ENCODE peak calls at places on chromosomes 2 and 18, in seven cellular contexts. C is kidney epithelial cell, S is WTC11, Y is mesothelial cell of epicardium, B is PC-3, I is osteoblast, W is right atrium auricular region. P is an unnamed sample.

GRCh38 chr2:202072737-202073396 is at the start of gene KIAA2012:
- DNase-seq in Y (no peak), W (no peak), I (no peak), B (no peak), C (peak; percentile 18), S (peak; percentile 30), P (no peak)

GRCh38 chr2:29576231-29576630 is 345.2 kb downstream of the ALK start:
- DNase-seq in W (no peak), B (no peak), C (no peak), Y (no peak), S (no peak), I (no peak), P (no peak)

GRCh38 chr2:95319481-95320343 is 22.6 kb downstream of the KCNIP3 start:
- DNase-seq in C (no peak), B (no peak), W (no peak), Y (no peak), S (no peak), I (no peak), P (no peak)

GRCh38 chr18:2310824-2311349 is 260.4 kb downstream of the METTL4 start:
- DNase-seq in W (no peak), S (peak; percentile 11), B (no peak), C (no peak), I (no peak), Y (no peak), P (no peak)

GRCh38 chr2:71136174-71136573 is 5.7 kb downstream of the MPHOSPH10 start:
- DNase-seq in W (no peak), I (no peak), Y (no peak), S (no peak), C (no peak), B (no peak), P (no peak)

GRCh38 chr2:45813003-45813601 is 161.6 kb downstream of the PRKCE start:
- DNase-seq in C (no peak), B (no peak), Y (no peak), I (no peak), W (no peak), S (no peak), P (no peak)

GRCh38 chr18:71374294-71374693 is 1085.4 kb downstream of the SOCS6 start:
- DNase-seq in C (no peak), W (no peak), I (no peak), Y (no peak), B (no peak), S (no peak), P (no peak)

GRCh38 chr2:35428548-35428947 is 927.0 kb upstream of the CRIM1 start:
- DNase-seq in I (no peak), B (peak; percentile 48), W (no peak), S (peak; percentile 78), C (no peak), Y (peak; percentile 25), P (no peak)

GRCh38 chr2:157782057-157782845 is 93.9 kb downstream of the ACVR1 start:
- DNase-seq in I (no peak), B (peak; percentile 7), Y (no peak), S (no peak), W (no peak), C (no peak), P (no peak)
- TF ChIP-seq CTCF in I (peak; percentile 53), B (peak; percentile 41), Y (peak; percentile 30), S (no peak), W (peak; percentile 27), C (peak; percentile 43), P (peak; percentile 38)

GRCh38 chr2:182595650-182596049 is 120.4 kb upstream of the DNAJC10 start:
- DNase-seq in C (no peak), B (no peak), I (peak; percentile 73), W (no peak), Y (no peak), S (no peak), P (no peak)

GRCh38 chr2:182594286-182594685 is 121.8 kb upstream of the DNAJC10 start:
- DNase-seq in S (no peak), W (no peak), C (no peak), I (no peak), B (peak; percentile 31), Y (no peak), P (no peak)

GRCh38 chr2:182598626-182599025 is 117.4 kb upstream of the DNAJC10 start:
- DNase-seq in B (no peak), W (no peak), C (no peak), Y (no peak), S (no peak), I (no peak), P (no peak)

GRCh38 chr2:182593394-182593707 is 122.7 kb upstream of the DNAJC10 start:
- DNase-seq in W (no peak), S (no peak), B (peak; percentile 54), Y (no peak), I (peak; percentile 73), C (peak; percentile 37), P (no peak)

DNA sequence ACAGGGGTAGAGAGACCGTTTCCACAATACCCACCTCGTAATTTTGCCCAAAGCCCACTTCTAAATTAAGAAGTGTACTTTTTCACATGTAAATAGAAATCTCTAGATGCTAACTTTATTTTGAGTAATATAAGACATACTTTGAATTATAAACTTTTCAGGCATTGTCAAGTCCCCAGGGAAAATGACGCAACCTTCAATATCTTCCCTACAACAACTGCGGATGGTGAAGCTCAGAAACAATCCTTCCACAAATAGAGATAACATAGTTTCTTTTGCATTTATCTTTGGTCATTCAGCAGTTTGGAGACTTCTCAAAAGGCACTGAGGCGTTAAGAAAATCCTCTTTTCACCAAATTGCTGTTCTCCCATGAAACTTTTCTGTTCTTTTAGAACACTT is 118.5 kb upstream of the DNAJC10 start:
- DNase-seq in I (no peak), C (no peak), Y (no peak), B (no peak), W (no peak), S (no peak), P (no peak)
- TF ChIP-seq CTCF in I (no peak), C (no peak), Y (no peak), B (no peak), W (no peak), S (no peak), P (no peak)

GRCh38 chr2:2706306-2706705 is 375.2 kb upstream of the MYT1L start:
- DNase-seq in C (no peak), S (no peak), I (no peak), W (no peak), Y (no peak), B (no peak), P (no peak)
- TF ChIP-seq CTCF in C (no peak), S (no peak), I (no peak), W (no peak), Y (no peak), B (no peak), P (no peak)

DNA sequence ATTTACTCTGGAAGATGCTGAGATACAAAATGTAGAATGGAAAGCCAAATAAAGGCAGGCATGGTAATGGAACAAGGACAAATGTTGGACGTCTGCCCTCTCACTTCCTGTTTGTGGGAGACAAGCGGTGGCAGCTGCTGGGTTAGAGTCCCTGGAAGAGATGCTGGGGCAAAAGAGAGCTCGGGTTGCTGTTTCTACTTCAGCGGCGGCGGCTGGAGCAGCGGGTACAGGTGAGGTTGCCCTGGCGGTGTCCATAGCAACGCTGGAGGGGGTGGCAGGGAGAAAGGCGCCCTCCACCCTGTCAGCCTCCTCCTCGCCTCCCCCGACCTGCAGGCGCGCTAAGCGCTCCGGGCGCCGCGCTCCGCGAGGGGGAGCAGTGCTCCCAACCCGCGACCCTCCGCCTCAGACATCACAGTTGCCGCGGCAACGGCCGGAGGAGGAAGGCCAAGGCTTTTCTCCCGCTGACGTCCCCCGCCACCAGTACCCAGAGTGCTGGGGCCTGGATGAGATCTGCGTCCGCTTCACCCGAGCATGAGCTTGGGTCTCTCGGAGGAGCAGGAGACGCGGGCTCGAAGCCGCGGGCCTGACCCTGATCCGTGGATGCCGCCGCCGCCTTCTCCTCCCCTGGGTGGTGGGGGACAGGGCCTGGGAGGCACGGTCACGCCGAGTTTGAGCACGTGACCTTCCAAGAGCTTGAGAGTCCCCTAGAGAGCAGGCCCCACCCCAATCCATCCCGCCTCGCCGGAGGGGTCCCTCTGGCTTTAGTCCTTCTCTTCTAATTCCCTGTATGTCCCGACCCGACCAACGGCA is 65.6 kb downstream of the NOL4 start:
- DNase-seq in I (peak; percentile 43), W (no peak), B (no peak), S (peak; percentile 88), C (no peak), Y (peak; percentile 37), P (peak; percentile 64)
- TF ChIP-seq CTCF in I (no peak), W (no peak), B (no peak), S (no peak), C (peak; percentile 47), Y (no peak), P (no peak)

P was measured in tibial artery.